ENCODE peak calls at places on chromosomes 11 and 22, in four cellular contexts. E is cardiac muscle cell; U is effector memory CD8-positive, alpha-beta T cell; G is thoracic aorta. B is an unnamed sample.

GRCh38 chr11:106988151-106988806 is 30.0 kb downstream of the GUCY1A2 start:
- DNase-seq in E (no peak), U (no peak), G (no peak), B (peak; percentile 64)

GRCh38 chr11:3609416-3610265 is 32.2 kb downstream of the ART5 start:
- DNase-seq in E (peak; percentile 59), U (peak; percentile 17), G (no peak), B (peak; percentile 63)

GRCh38 chr11:27807594-27807993 is 107.3 kb upstream of the BDNF start:
- DNase-seq in E (no peak), U (no peak), G (no peak), B (no peak)

GRCh38 chr11:110830344-110831141 is 118.3 kb upstream of the ARHGAP20 start:
- DNase-seq in E (no peak), U (no peak), G (no peak), B (no peak)

GRCh38 chr11:8102965-8103364 is 22.0 kb downstream of the TUB start:
- DNase-seq in E (no peak), U (no peak), G (no peak), B (no peak)

GRCh38 chr11:15493066-15493465 is 378.3 kb downstream of the INSC start:
- DNase-seq in E (no peak), U (no peak), G (no peak), B (no peak)

GRCh38 chr11:35248558-35249323 is 109.8 kb downstream of the CD44 start:
- DNase-seq in E (no peak), U (no peak), G (no peak), B (no peak)

GRCh38 chr11:64853709-64854108 is 9.3 kb upstream of the CDC42BPG start:
- DNase-seq in E (no peak), U (no peak), G (no peak), B (no peak)

GRCh38 chr11:134050541-134051383 is 18.1 kb upstream of the JAM3 start:
- DNase-seq in E (peak; percentile 85), U (peak; percentile 73), G (no peak), B (peak; percentile 87)

GRCh38 chr11:94884322-94884721 is 89.0 kb downstream of the CWC15 start:
- DNase-seq in E (no peak), U (no peak), G (no peak), B (no peak)

GRCh38 chr22:41094036-41094435 is 1.6 kb downstream of the EP300 start:
- DNase-seq in E (peak; percentile 25), U (no peak), G (no peak), B (peak; percentile 25)

B was measured in hepatocyte.